ENCODE peak calls at places on chromosomes 2 and 18, in ten cellular contexts. R is IMR-90, L is HCT116, A is stomach, E is heart left ventricle, Z is adrenal gland, J is uterus, I is ovary, G is Peyer's patch, C is K562. X is an unnamed sample. For H3K9me3, the result is how much of the 10 kb centered on the place peaks cover.

GRCh38 chr2:222296911-222297599 is 1.7 kb downstream of the PAX3 start:
- DNase-seq in R (no peak), L (no peak), A (no peak), E (no peak), Z (no peak), J (no peak), I (no peak), G (no peak), C (no peak), X (no peak)

GRCh38 chr2:80407377-80407776 is 102.8 kb upstream of the LRRTM1 start:
- DNase-seq in R (no peak), L (no peak), A (no peak), E (no peak), Z (no peak), J (no peak), I (no peak), G (no peak), C (no peak), X (no peak)

GRCh38 chr18:45670281-45670962 is 53.6 kb upstream of the SLC14A1 start:
- DNase-seq in R (peak), L (no peak), A (no peak), E (no peak), Z (peak), J (no peak), I (no peak), G (peak), C (peak), X (no peak)

GRCh38 chr2:95323347-95324155 is 26.4 kb downstream of the KCNIP3 start:
- DNase-seq in R (no peak), L (peak), A (peak), E (peak), Z (no peak), J (no peak), I (no peak), G (peak), C (peak), X (no peak)

GRCh38 chr2:238203104-238203972 is at the start of gene ILKAP:
- DNase-seq in R (peak), L (peak), A (peak), E (peak), Z (peak), J (peak), I (peak), G (peak), C (peak), X (peak)

GRCh38 chr2:72040629-72041403 is 106.8 kb downstream of the CYP26B1 start:
- DNase-seq in R (no peak), L (no peak), A (no peak), E (no peak), Z (no peak), J (no peak), I (no peak), G (no peak), C (no peak), X (no peak)

GRCh38 chr2:153873062-153874048 is 1.6 kb downstream of the GALNT13 start:
- DNase-seq in R (no peak), L (no peak), A (no peak), E (peak), Z (no peak), J (no peak), I (no peak), G (no peak), C (no peak), X (no peak)

GRCh38 chr18:35588995-35589394 is 7.5 kb downstream of the GALNT1 start:
- DNase-seq in R (no peak), L (no peak), A (no peak), E (no peak), Z (no peak), J (no peak), I (no peak), G (peak), C (no peak), X (no peak)

GRCh38 chr2:125318740-125319139 is 1293.7 kb downstream of the CNTNAP5 start:
- DNase-seq in R (no peak), L (no peak), A (no peak), E (no peak), Z (no peak), J (no peak), I (no peak), G (no peak), C (no peak), X (no peak)

DNA sequence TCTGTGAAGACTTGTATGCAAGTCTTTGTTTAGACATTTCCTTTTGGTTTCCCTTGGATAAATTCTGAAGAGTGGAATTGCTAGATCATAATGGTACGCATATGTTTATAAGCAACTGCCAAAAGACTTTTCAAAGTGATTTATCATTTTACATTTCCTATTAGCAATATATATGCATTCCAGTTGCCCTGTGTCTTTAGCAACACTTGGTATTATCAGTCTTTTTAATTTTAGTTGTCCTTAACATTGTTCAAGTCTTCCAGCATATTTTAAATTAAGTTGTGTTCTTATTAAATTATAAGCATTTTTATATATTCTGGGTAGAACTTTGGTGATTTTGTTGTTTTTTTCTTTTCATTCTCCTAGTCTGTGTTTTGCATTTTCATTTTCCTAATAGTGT is 81.8 kb downstream of the EML6 start:
- DNase-seq in R (no peak), L (no peak), A (no peak), E (no peak), Z (no peak), J (no peak), I (no peak), G (no peak), C (no peak), X (no peak)
- H3K9me3 ChIP-seq in R (under half), L (under half), A (under half), E (under half), Z (under half), J (under half), I (under half), G (under half), C (under half), X (under half)

GRCh38 chr2:181810823-181811695 is 80.5 kb upstream of the ITPRID2 start:
- DNase-seq in R (peak), L (peak), A (peak), E (no peak), Z (peak), J (no peak), I (no peak), G (peak), C (peak), X (no peak)
- TF ChIP-seq POLR2A in R (no peak), L (peak), A (no peak), E (no peak), Z (no peak), J (no peak), I (no peak), G (no peak), C (no peak), X (no peak)

GRCh38 chr2:223469270-223470057 is 132.7 kb downstream of the SCG2 start:
- DNase-seq in R (peak), L (no peak), A (no peak), E (peak), Z (peak), J (peak), I (no peak), G (no peak), C (no peak), X (peak)

GRCh38 chr2:223472771-223473170 is 129.4 kb downstream of the SCG2 start:
- DNase-seq in R (no peak), L (no peak), A (no peak), E (no peak), Z (no peak), J (no peak), I (no peak), G (no peak), C (no peak), X (no peak)

GRCh38 chr2:223477318-223477717 is 124.8 kb downstream of the SCG2 start:
- DNase-seq in R (no peak), L (no peak), A (no peak), E (no peak), Z (no peak), J (no peak), I (no peak), G (no peak), C (no peak), X (no peak)

GRCh38 chr2:223475901-223476300 is 126.3 kb downstream of the SCG2 start:
- DNase-seq in R (no peak), L (no peak), A (no peak), E (no peak), Z (no peak), J (no peak), I (no peak), G (no peak), C (no peak), X (no peak)

GRCh38 chr2:223474893-223475292 is 127.3 kb downstream of the SCG2 start:
- DNase-seq in R (no peak), L (no peak), A (no peak), E (no peak), Z (no peak), J (no peak), I (no peak), G (no peak), C (no peak), X (no peak)
- H3K9me3 ChIP-seq in R (under half), L (under half), A (under half), E (under half), Z (under half), J (under half), I (under half), G (under half), C (under half), X (under half)

GRCh38 chr2:192190474-192190873 is 4.3 kb downstream of the TMEFF2 start:
- DNase-seq in R (peak), L (peak), A (no peak), E (no peak), Z (no peak), J (no peak), I (no peak), G (no peak), C (no peak), X (no peak)
- TF ChIP-seq POLR2A in R (no peak), L (no peak), A (no peak), E (no peak), Z (no peak), J (no peak), I (no peak), G (no peak), C (no peak), X (no peak)

GRCh38 chr18:71442830-71443229 is 1101.3 kb downstream of the CBLN2 start:
- DNase-seq in R (no peak), L (no peak), A (no peak), E (no peak), Z (no peak), J (no peak), I (no peak), G (no peak), C (no peak), X (no peak)
- H3K9me3 ChIP-seq in R (under half), L (under half), A (under half), E (under half), Z (under half), J (under half), I (under half), G (under half), C (under half), X (under half)

DNA sequence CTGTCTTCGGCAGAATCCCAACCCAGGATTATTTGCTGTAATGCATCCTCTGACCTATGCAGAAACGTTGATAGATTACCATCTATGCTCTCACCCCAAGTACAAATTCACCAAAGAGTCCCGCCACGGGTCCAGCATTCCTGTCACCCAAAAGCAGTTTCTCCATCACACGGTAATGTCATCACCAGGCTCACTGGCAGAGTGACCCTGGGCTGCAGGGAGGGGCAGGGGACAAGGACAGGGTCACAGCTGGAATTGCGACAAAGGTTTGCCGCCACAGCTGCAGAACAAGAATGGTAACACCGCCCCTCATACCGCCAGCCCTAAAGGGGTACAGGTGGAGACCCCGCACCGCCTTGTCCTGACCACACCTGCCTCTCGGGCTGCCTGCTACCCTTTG is 40.8 kb upstream of the TMEM177 start:
- DNase-seq in R (no peak), L (no peak), A (no peak), E (no peak), Z (no peak), J (no peak), I (no peak), G (no peak), C (no peak), X (no peak)
- TF ChIP-seq POLR2A in R (no peak), L (no peak), A (no peak), E (no peak), Z (no peak), J (no peak), I (no peak), G (no peak), C (no peak), X (no peak)

GRCh38 chr18:36830141-36830495 is 1.2 kb downstream of the KIAA1328 start:
- DNase-seq in R (no peak), L (no peak), A (no peak), E (no peak), Z (no peak), J (no peak), I (no peak), G (no peak), C (no peak), X (no peak)
- H3K9me3 ChIP-seq in R (under half), L (under half), A (under half), E (under half), Z (under half), J (under half), I (under half), G (under half), C (under half), X (under half)

GRCh38 chr2:231613655-231614558 is 21.2 kb downstream of the TEX44 start:
- DNase-seq in R (peak), L (peak), A (peak), E (peak), Z (peak), J (peak), I (peak), G (peak), C (peak), X (peak)
- TF ChIP-seq POLR2A in R (no peak), L (no peak), A (no peak), E (peak), Z (peak), J (peak), I (peak), G (peak), C (no peak), X (no peak)